ENCODE peak calls at places on chromosomes 2 and 18, in ten cellular contexts. H is lower lobe of right lung, Z is endothelial cell, A is dorsolateral prefrontal cortex, P is astrocyte, T is uterus, U is A549, B is fibroblast of villous mesenchyme, S is fibroblast of pulmonary artery, M is stomach. X is an unnamed sample.

GRCh38 chr18:75727479-75727878 is 300.0 kb upstream of the SMIM21 start:
- DNase-seq in H (no peak), Z (peak), A (peak), P (peak), T (no peak), U (peak), B (peak), S (peak), M (no peak), X (peak)

GRCh38 chr2:70696142-70696541 is 71.9 kb downstream of the ADD2 start:
- DNase-seq in H (no peak), Z (no peak), A (no peak), P (no peak), T (no peak), U (no peak), B (no peak), S (no peak), M (no peak), X (no peak)

GRCh38 chr2:15082105-15083058 is 449.9 kb downstream of the LRATD1 start:
- DNase-seq in H (no peak), Z (no peak), A (no peak), P (no peak), T (no peak), U (no peak), B (no peak), S (no peak), M (no peak), X (no peak)

GRCh38 chr2:15939556-15939853 is 845 bp upstream of the MYCN start:
- DNase-seq in H (peak), Z (peak), A (peak), P (no peak), T (no peak), U (no peak), B (no peak), S (no peak), M (peak), X (peak)

GRCh38 chr2:215983581-215984351 is 29.6 kb downstream of the MREG start:
- DNase-seq in H (no peak), Z (no peak), A (no peak), P (no peak), T (no peak), U (no peak), B (no peak), S (no peak), M (no peak), X (peak)

GRCh38 chr2:232260075-232260474 is 118.5 kb upstream of the ALPP start:
- DNase-seq in H (no peak), Z (peak), A (no peak), P (peak), T (no peak), U (no peak), B (peak), S (peak), M (no peak), X (no peak)

GRCh38 chr18:8517276-8517675 is 92.0 kb upstream of the RAB12 start:
- DNase-seq in H (no peak), Z (no peak), A (no peak), P (no peak), T (no peak), U (no peak), B (no peak), S (no peak), M (no peak), X (no peak)

GRCh38 chr18:65938592-65939372 is 188.0 kb downstream of the CDH7 start:
- DNase-seq in H (no peak), Z (peak), A (no peak), P (peak), T (no peak), U (peak), B (no peak), S (peak), M (no peak), X (peak)

GRCh38 chr2:16260041-16260440 is 319.7 kb downstream of the MYCN start:
- DNase-seq in H (no peak), Z (no peak), A (no peak), P (no peak), T (no peak), U (no peak), B (no peak), S (no peak), M (no peak), X (no peak)

GRCh38 chr2:33598472-33599174 is 476 bp downstream of the FAM98A start:
- DNase-seq in H (peak), Z (peak), A (no peak), P (peak), T (no peak), U (peak), B (peak), S (peak), M (no peak), X (peak)

GRCh38 chr18:29693334-29693733 is 1349.2 kb downstream of the DSC3 start:
- DNase-seq in H (no peak), Z (no peak), A (no peak), P (no peak), T (no peak), U (no peak), B (no peak), S (no peak), M (no peak), X (no peak)

GRCh38 chr2:85846411-85846810 is 42.4 kb downstream of the ST3GAL5 start:
- DNase-seq in H (no peak), Z (no peak), A (no peak), P (peak), T (no peak), U (no peak), B (peak), S (no peak), M (no peak), X (no peak)

GRCh38 chr2:112031916-112032582 is 23.0 kb upstream of the TMEM87B start:
- DNase-seq in H (peak), Z (no peak), A (no peak), P (no peak), T (no peak), U (no peak), B (peak), S (peak), M (no peak), X (no peak)

GRCh38 chr18:43970656-43971055 is 693.4 kb upstream of the SYT4 start:
- DNase-seq in H (no peak), Z (no peak), A (no peak), P (peak), T (no peak), U (no peak), B (no peak), S (peak), M (no peak), X (no peak)

GRCh38 chr2:80378-80777 is 34.1 kb upstream of the FAM110C start:
- DNase-seq in H (no peak), Z (no peak), A (no peak), P (no peak), T (no peak), U (no peak), B (no peak), S (no peak), M (no peak), X (no peak)

GRCh38 chr18:30915336-30915988 is 127.1 kb downstream of the DSC3 start:
- DNase-seq in H (no peak), Z (no peak), A (no peak), P (no peak), T (no peak), U (peak), B (no peak), S (no peak), M (no peak), X (no peak)

GRCh38 chr2:96522304-96523203 is 14.0 kb upstream of the ARID5A start:
- DNase-seq in H (no peak), Z (no peak), A (no peak), P (no peak), T (no peak), U (no peak), B (no peak), S (no peak), M (no peak), X (no peak)

GRCh38 chr2:178282075-178282474 is 87.8 kb downstream of the OSBPL6 start:
- DNase-seq in H (no peak), Z (no peak), A (no peak), P (peak), T (no peak), U (peak), B (peak), S (peak), M (no peak), X (no peak)

GRCh38 chr2:118430510-118431187 is 342.4 kb downstream of the INSIG2 start:
- DNase-seq in H (no peak), Z (no peak), A (no peak), P (peak), T (no peak), U (no peak), B (no peak), S (peak), M (no peak), X (no peak)

GRCh38 chr2:166343467-166343866 is 32.3 kb downstream of the SCN9A start:
- DNase-seq in H (no peak), Z (no peak), A (no peak), P (no peak), T (no peak), U (no peak), B (no peak), S (no peak), M (no peak), X (no peak)

GRCh38 chr2:10931710-10932255 is 20.0 kb downstream of the KCNF1 start:
- DNase-seq in H (no peak), Z (no peak), A (no peak), P (peak), T (no peak), U (no peak), B (no peak), S (peak), M (no peak), X (no peak)

GRCh38 chr18:49161627-49162026 is 210.9 kb upstream of the SMAD7 start:
- DNase-seq in H (no peak), Z (no peak), A (no peak), P (peak), T (no peak), U (no peak), B (peak), S (peak), M (no peak), X (peak)

GRCh38 chr18:28778706-28779105 is 601.8 kb upstream of the CDH2 start:
- DNase-seq in H (no peak), Z (no peak), A (no peak), P (no peak), T (no peak), U (no peak), B (no peak), S (no peak), M (no peak), X (no peak)

DNA sequence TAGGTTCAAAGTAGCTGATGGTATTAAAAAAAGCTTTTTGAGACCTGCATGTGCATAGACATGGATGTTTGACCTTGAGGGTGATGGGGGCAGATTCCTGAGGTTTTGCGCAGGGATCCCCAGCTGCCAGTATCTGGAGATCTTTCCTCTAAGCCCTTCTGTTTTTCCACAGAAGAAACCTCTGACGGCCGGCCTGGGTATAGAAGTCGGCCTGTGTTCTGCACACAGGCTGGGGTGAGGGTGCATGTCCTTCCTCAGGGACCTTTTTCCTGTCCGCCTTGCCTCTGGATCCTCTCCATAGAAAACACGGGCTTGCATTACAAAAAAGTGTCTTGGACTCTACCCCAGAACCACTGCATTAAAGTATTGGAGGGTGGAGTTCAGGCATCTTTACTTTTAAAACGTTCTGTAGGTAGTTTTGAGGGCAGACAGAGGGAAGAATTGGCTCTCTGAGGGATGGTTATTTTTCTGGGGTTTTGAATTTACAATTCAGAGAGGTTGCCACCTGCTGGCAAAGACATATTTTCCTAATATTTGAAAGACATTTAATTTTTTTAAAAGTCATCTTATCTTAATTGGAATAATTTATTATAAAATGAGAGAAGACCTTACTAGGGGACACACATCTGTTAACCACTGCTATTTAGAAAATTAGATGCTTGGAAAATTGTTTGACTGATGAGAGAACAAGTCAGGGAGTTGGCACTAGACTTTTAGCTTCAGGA is 350.6 kb downstream of the DCDC2C start:
- DNase-seq in H (no peak), Z (no peak), A (no peak), P (no peak), T (no peak), U (peak), B (no peak), S (peak), M (no peak), X (no peak)
- TF ChIP-seq CTCF in H (no peak), Z (no peak), A (no peak), P (peak), T (no peak), U (peak), B (no peak), S (peak), M (no peak), X (peak)

GRCh38 chr18:21115519-21116411 is 4.2 kb upstream of the ROCK1 start:
- DNase-seq in H (no peak), Z (no peak), A (no peak), P (peak), T (no peak), U (no peak), B (peak), S (peak), M (no peak), X (no peak)
- TF ChIP-seq CTCF in H (no peak), Z (no peak), A (no peak), P (no peak), T (no peak), U (no peak), B (peak), S (no peak), M (no peak), X (no peak)

GRCh38 chr18:3159830-3160229 is 59.9 kb downstream of the MYOM1 start:
- DNase-seq in H (no peak), Z (no peak), A (no peak), P (no peak), T (no peak), U (no peak), B (no peak), S (no peak), M (no peak), X (no peak)

GRCh38 chr18:3163968-3164367 is 55.8 kb downstream of the MYOM1 start:
- DNase-seq in H (no peak), Z (no peak), A (no peak), P (no peak), T (no peak), U (no peak), B (no peak), S (no peak), M (no peak), X (no peak)

GRCh38 chr18:3157086-3157485 is 62.7 kb downstream of the MYOM1 start:
- DNase-seq in H (no peak), Z (no peak), A (no peak), P (no peak), T (no peak), U (no peak), B (no peak), S (no peak), M (no peak), X (no peak)

GRCh38 chr18:3164381-3164780 is 55.4 kb downstream of the MYOM1 start:
- DNase-seq in H (no peak), Z (no peak), A (no peak), P (no peak), T (no peak), U (no peak), B (no peak), S (no peak), M (no peak), X (no peak)

DNA sequence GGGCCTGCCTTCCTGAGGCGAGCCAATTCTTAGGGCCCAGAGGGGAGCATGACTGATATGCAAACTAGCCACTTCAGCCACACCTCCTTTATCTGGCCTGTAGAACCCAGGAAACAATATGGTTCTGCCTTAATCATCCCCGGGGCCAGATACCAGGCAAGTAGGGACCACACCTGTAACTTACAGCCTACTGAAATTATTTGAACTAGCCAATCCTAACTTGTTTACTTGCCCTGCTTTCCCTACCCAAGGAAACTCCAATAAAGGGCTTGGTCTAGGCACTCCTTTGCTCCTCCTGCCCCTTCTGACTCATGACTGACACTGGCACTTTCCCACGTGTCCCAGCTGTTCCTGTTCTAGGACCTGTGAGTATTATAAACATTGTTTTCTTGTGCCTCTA is 57.6 kb downstream of the MYOM1 start:
- DNase-seq in H (no peak), Z (no peak), A (no peak), P (no peak), T (no peak), U (no peak), B (no peak), S (no peak), M (peak), X (no peak)
- TF ChIP-seq CTCF in H (no peak), Z (no peak), A (no peak), P (no peak), T (no peak), U (no peak), B (no peak), S (no peak), M (no peak), X (no peak)

GRCh38 chr2:128179461-128179755 is 88.4 kb downstream of the UGGT1 start:
- DNase-seq in H (no peak), Z (no peak), A (no peak), P (no peak), T (no peak), U (no peak), B (no peak), S (no peak), M (no peak), X (no peak)
- TF ChIP-seq CTCF in H (no peak), Z (no peak), A (peak), P (no peak), T (no peak), U (no peak), B (no peak), S (no peak), M (no peak), X (no peak)

GRCh38 chr2:119490106-119490505 is 34.2 kb downstream of the SCTR start:
- DNase-seq in H (no peak), Z (no peak), A (no peak), P (no peak), T (no peak), U (no peak), B (no peak), S (no peak), M (no peak), X (no peak)

GRCh38 chr2:119491776-119492525 is 32.3 kb downstream of the SCTR start:
- DNase-seq in H (no peak), Z (no peak), A (no peak), P (peak), T (no peak), U (peak), B (peak), S (peak), M (peak), X (no peak)

GRCh38 chr2:119489232-119489952 is 34.9 kb downstream of the SCTR start:
- DNase-seq in H (no peak), Z (no peak), A (no peak), P (no peak), T (no peak), U (no peak), B (no peak), S (no peak), M (peak), X (no peak)

GRCh38 chr2:119488245-119489182 is 35.8 kb downstream of the SCTR start:
- DNase-seq in H (no peak), Z (no peak), A (no peak), P (no peak), T (no peak), U (peak), B (no peak), S (no peak), M (peak), X (no peak)

DNA sequence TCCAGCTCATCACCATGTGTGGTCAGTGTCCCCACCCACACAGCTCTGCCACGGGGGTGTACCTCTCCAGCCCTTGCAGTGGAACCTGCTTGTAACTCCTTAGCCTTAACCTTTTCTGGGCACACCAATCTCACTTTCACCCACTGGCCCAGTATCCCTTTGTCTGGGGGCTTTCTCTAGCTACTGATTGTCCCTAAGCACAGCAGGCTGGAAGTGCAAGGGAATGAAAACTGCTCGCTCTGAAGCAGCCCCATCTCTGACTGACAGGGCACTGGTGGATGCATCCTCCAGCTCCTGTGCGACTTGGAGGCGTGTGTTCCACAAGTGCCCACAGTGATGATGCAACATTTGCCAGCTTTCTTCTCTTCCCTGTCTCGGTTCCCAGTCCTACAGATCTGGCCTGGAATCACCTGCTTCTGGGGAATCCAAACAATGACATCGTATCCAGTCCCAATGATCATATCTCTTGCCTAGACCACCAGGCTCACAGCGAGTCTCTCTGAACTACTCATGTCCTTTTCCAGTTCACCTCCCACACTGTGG is 33.6 kb downstream of the SCTR start:
- DNase-seq in H (no peak), Z (no peak), A (no peak), P (peak), T (no peak), U (no peak), B (no peak), S (no peak), M (no peak), X (no peak)
- TF ChIP-seq CTCF in H (no peak), Z (no peak), A (no peak), P (no peak), T (no peak), U (no peak), B (no peak), S (no peak), M (no peak), X (no peak)